ENCODE peak calls at places on chromosomes 5 and 9, in six cellular contexts. One of them, this sample, is unnamed. For H3K9me3, the result is how much of the 10 kb centered on the place peaks cover.

GRCh38 chr5:10600629-10601245 is 36.9 kb downstream of the ANKRD33B start:
- DNase-seq in astrocyte: peak
- DNase-seq in adipocyte: no peak
- DNase-seq in heart right ventricle: no peak
- DNase-seq in fibroblast of lung: peak
- DNase-seq in psoas muscle: no peak
- DNase-seq in this sample: no peak

GRCh38 chr5:52580921-52581320 is 206.8 kb upstream of the ITGA1 start:
- DNase-seq in adipocyte: no peak
- DNase-seq in heart right ventricle: no peak
- DNase-seq in astrocyte: peak
- DNase-seq in psoas muscle: no peak
- DNase-seq in fibroblast of lung: peak
- DNase-seq in this sample: no peak

GRCh38 chr5:7876867-7877266 is 7.9 kb downstream of the MTRR start:
- DNase-seq in fibroblast of lung: peak
- DNase-seq in heart right ventricle: no peak
- DNase-seq in adipocyte: peak
- DNase-seq in astrocyte: peak
- DNase-seq in psoas muscle: no peak
- DNase-seq in this sample: no peak

GRCh38 chr5:68423154-68423811 is 207.7 kb downstream of the PIK3R1 start:
- DNase-seq in heart right ventricle: no peak
- DNase-seq in fibroblast of lung: no peak
- DNase-seq in psoas muscle: no peak
- DNase-seq in astrocyte: no peak
- DNase-seq in adipocyte: no peak
- DNase-seq in this sample: no peak

GRCh38 chr9:114611516-114612271 is 603 bp downstream of the TMEM268 start:
- DNase-seq in fibroblast of lung: peak
- DNase-seq in astrocyte: peak
- DNase-seq in psoas muscle: peak
- DNase-seq in adipocyte: peak
- DNase-seq in heart right ventricle: peak
- DNase-seq in this sample: peak

GRCh38 chr5:2158767-2159166 is 276.0 kb upstream of the IRX4 start:
- DNase-seq in psoas muscle: no peak
- DNase-seq in astrocyte: no peak
- DNase-seq in heart right ventricle: no peak
- DNase-seq in adipocyte: no peak
- DNase-seq in fibroblast of lung: no peak
- DNase-seq in this sample: no peak

GRCh38 chr5:23614422-23614821 is 107.0 kb downstream of the PRDM9 start:
- DNase-seq in astrocyte: no peak
- DNase-seq in fibroblast of lung: no peak
- DNase-seq in adipocyte: no peak
- DNase-seq in psoas muscle: no peak
- DNase-seq in heart right ventricle: no peak
- DNase-seq in this sample: no peak

GRCh38 chr5:138109463-138110265 is 25.8 kb downstream of the WNT8A start:
- DNase-seq in astrocyte: peak
- DNase-seq in adipocyte: no peak
- DNase-seq in heart right ventricle: no peak
- DNase-seq in fibroblast of lung: peak
- DNase-seq in psoas muscle: no peak
- DNase-seq in this sample: no peak

GRCh38 chr5:177473461-177473991 is at the start of gene DBN1:
- DNase-seq in psoas muscle: peak
- DNase-seq in fibroblast of lung: peak
- DNase-seq in astrocyte: no peak
- DNase-seq in heart right ventricle: no peak
- DNase-seq in adipocyte: peak
- DNase-seq in this sample: peak

GRCh38 chr9:92035687-92036410 is 79.4 kb downstream of the SPTLC1 start:
- DNase-seq in adipocyte: peak
- DNase-seq in psoas muscle: no peak
- DNase-seq in heart right ventricle: peak
- DNase-seq in fibroblast of lung: no peak
- DNase-seq in astrocyte: no peak
- DNase-seq in this sample: peak

GRCh38 chr5:82942083-82942881 is 134.9 kb downstream of the TMEM167A start:
- DNase-seq in heart right ventricle: no peak
- DNase-seq in astrocyte: no peak
- DNase-seq in psoas muscle: no peak
- DNase-seq in fibroblast of lung: no peak
- DNase-seq in adipocyte: no peak
- DNase-seq in this sample: no peak

GRCh38 chr9:93680445-93681315 is 104.3 kb downstream of the PHF2 start:
- DNase-seq in adipocyte: no peak
- DNase-seq in fibroblast of lung: no peak
- DNase-seq in heart right ventricle: peak
- DNase-seq in astrocyte: no peak
- DNase-seq in psoas muscle: no peak
- DNase-seq in this sample: peak

GRCh38 chr9:135612437-135612836 is 26.9 kb downstream of the GLT6D1 start:
- DNase-seq in adipocyte: no peak
- DNase-seq in psoas muscle: no peak
- DNase-seq in astrocyte: no peak
- DNase-seq in fibroblast of lung: no peak
- DNase-seq in heart right ventricle: no peak
- DNase-seq in this sample: no peak

DNA sequence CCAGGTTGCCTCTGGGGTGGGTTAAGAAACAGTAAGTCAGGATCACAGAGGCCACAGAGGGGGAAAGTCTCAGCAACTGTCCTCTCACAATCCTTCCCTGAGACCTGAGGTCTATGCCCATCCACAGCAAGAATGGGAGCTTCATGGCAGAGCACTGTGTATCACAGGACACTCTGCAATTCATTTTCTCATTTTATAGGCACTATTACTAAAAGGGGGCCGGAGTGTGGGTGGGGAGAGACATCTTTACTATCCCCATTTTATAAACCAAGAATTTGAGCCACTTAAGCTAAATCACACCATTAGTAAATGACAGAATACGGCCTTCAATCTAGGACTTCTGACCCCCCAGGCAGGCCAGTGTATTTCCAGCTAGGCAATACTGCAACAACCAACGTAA is 79.9 kb downstream of the LHFPL2 start:
- DNase-seq in psoas muscle: no peak
- DNase-seq in adipocyte: no peak
- DNase-seq in astrocyte: no peak
- DNase-seq in fibroblast of lung: no peak
- DNase-seq in heart right ventricle: no peak
- DNase-seq in this sample: no peak
- H3K4me3 ChIP-seq in psoas muscle: no peak
- H3K4me3 ChIP-seq in adipocyte: no peak
- H3K4me3 ChIP-seq in astrocyte: no peak
- H3K4me3 ChIP-seq in fibroblast of lung: no peak
- H3K4me3 ChIP-seq in heart right ventricle: no peak
- H3K4me3 ChIP-seq in this sample: no peak

GRCh38 chr5:34544403-34544802 is 111.7 kb upstream of the RAI14 start:
- DNase-seq in adipocyte: no peak
- DNase-seq in astrocyte: no peak
- DNase-seq in psoas muscle: no peak
- DNase-seq in heart right ventricle: no peak
- DNase-seq in fibroblast of lung: no peak
- DNase-seq in this sample: no peak

GRCh38 chr5:34542818-34543217 is 113.3 kb upstream of the RAI14 start:
- DNase-seq in fibroblast of lung: no peak
- DNase-seq in heart right ventricle: no peak
- DNase-seq in psoas muscle: no peak
- DNase-seq in adipocyte: no peak
- DNase-seq in astrocyte: no peak
- DNase-seq in this sample: no peak

GRCh38 chr5:34541067-34541466 is 115.1 kb upstream of the RAI14 start:
- DNase-seq in adipocyte: no peak
- DNase-seq in fibroblast of lung: no peak
- DNase-seq in astrocyte: no peak
- DNase-seq in psoas muscle: no peak
- DNase-seq in heart right ventricle: no peak
- DNase-seq in this sample: no peak

GRCh38 chr5:34545164-34545563 is 111.0 kb upstream of the RAI14 start:
- DNase-seq in heart right ventricle: no peak
- DNase-seq in psoas muscle: no peak
- DNase-seq in astrocyte: no peak
- DNase-seq in adipocyte: no peak
- DNase-seq in fibroblast of lung: no peak
- DNase-seq in this sample: no peak

GRCh38 chr5:34543687-34544086 is 112.4 kb upstream of the RAI14 start:
- DNase-seq in adipocyte: no peak
- DNase-seq in heart right ventricle: no peak
- DNase-seq in fibroblast of lung: no peak
- DNase-seq in psoas muscle: no peak
- DNase-seq in astrocyte: no peak
- DNase-seq in this sample: no peak
- H3K9me3 ChIP-seq in adipocyte: under half
- H3K9me3 ChIP-seq in heart right ventricle: under half
- H3K9me3 ChIP-seq in fibroblast of lung: under half
- H3K9me3 ChIP-seq in psoas muscle: under half
- H3K9me3 ChIP-seq in astrocyte: under half
- H3K9me3 ChIP-seq in this sample: under half

GRCh38 chr9:127572961-127573727 is 38.9 kb upstream of the STXBP1 start:
- DNase-seq in adipocyte: peak
- DNase-seq in astrocyte: peak
- DNase-seq in heart right ventricle: no peak
- DNase-seq in fibroblast of lung: peak
- DNase-seq in psoas muscle: no peak
- DNase-seq in this sample: peak
- H3K4me3 ChIP-seq in adipocyte: no peak
- H3K4me3 ChIP-seq in astrocyte: no peak
- H3K4me3 ChIP-seq in heart right ventricle: no peak
- H3K4me3 ChIP-seq in fibroblast of lung: no peak
- H3K4me3 ChIP-seq in psoas muscle: no peak
- H3K4me3 ChIP-seq in this sample: no peak

GRCh38 chr5:141384471-141385267 is 2.1 kb downstream of the PCDHGA7 start:
- DNase-seq in heart right ventricle: no peak
- DNase-seq in psoas muscle: no peak
- DNase-seq in fibroblast of lung: no peak
- DNase-seq in adipocyte: no peak
- DNase-seq in astrocyte: no peak
- DNase-seq in this sample: no peak
- H3K9me3 ChIP-seq in heart right ventricle: half or more
- H3K9me3 ChIP-seq in psoas muscle: under half
- H3K9me3 ChIP-seq in fibroblast of lung: under half
- H3K9me3 ChIP-seq in adipocyte: under half
- H3K9me3 ChIP-seq in astrocyte: under half
- H3K9me3 ChIP-seq in this sample: under half

DNA sequence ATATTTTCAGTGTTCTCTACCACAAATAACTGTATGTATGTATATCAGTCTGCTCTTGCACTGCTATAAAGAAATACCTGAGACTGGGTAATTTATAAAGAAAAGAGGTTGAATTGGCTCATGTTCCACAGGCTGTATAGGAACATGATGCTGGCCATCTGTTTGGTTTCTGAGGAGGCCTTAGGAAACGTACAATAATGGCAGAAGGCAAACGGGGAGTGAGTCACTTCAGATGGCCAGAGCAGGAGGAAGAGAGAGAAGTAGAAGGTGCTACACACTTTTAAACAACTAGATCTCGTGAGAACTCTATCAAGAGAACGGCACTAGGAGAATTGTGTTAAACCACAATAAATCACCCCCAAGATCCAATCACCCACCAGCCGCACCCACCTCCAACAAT is 121.7 kb downstream of the ADAMTS6 start:
- DNase-seq in psoas muscle: no peak
- DNase-seq in adipocyte: no peak
- DNase-seq in heart right ventricle: no peak
- DNase-seq in fibroblast of lung: peak
- DNase-seq in astrocyte: no peak
- DNase-seq in this sample: no peak
- H3K4me3 ChIP-seq in psoas muscle: no peak
- H3K4me3 ChIP-seq in adipocyte: peak
- H3K4me3 ChIP-seq in heart right ventricle: no peak
- H3K4me3 ChIP-seq in fibroblast of lung: no peak
- H3K4me3 ChIP-seq in astrocyte: no peak
- H3K4me3 ChIP-seq in this sample: no peak

DNA sequence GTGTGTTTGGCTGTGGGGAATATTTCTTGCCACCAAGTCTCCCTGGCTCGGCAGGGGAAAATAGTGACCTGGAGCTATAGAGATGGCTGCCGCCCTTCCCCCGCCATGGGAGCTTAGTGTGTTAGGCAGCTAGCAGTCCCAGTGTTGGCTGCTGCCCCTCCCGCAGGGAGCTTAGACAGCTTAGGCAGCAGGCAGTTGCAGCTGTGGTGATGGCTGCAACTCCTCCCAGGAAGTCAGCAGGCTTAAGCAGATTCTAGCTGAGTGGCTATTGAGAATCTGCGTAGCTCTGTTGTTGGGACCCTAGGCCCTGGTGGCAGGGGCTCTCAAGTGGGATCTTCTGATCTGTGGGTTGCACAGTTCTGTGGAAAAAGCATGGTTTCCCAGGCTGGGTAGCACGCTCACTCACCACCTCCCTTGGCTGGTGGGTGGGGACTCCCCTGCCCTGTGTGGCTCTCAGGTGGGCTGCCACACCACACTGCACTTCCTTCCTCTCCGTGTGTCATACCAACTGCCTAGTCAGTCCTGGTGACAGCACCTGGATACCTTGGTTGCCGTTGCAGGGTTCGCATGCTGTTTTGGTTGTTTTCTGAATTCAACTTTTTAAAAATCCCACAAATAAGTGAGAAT is 9.3 kb downstream of the OR1N2 start:
- DNase-seq in adipocyte: no peak
- DNase-seq in psoas muscle: no peak
- DNase-seq in fibroblast of lung: no peak
- DNase-seq in heart right ventricle: no peak
- DNase-seq in astrocyte: no peak
- DNase-seq in this sample: peak
- H3K9me3 ChIP-seq in adipocyte: under half
- H3K9me3 ChIP-seq in psoas muscle: under half
- H3K9me3 ChIP-seq in fibroblast of lung: under half
- H3K9me3 ChIP-seq in heart right ventricle: under half
- H3K9me3 ChIP-seq in astrocyte: under half
- H3K9me3 ChIP-seq in this sample: under half

DNA sequence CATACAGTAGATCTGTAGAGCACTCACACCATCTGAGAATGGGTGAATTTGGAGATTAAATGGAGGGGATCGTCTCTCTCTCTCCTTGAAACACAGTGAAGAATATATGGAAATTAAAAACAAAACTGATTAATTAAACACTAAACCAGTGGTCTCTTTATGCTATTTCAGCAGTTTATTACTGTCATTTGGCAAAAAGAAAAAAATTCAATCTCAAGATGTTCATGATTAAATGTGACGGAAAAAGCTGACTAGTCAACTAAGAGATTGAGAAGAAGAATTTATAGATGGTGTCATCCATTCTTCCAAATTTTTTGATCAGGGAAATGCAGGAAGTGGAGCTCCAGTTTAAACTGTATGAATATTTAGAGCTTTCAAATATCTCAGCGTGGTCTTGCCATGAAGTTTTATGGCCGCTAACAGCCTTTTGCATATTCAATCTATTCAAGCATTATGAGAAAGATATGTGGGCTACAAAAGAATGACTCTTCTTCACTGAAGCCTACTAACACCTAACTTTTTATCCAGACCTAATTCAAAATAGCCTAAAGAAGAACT is 121.6 kb upstream of the DPYSL3 start:
- DNase-seq in astrocyte: no peak
- DNase-seq in fibroblast of lung: no peak
- DNase-seq in psoas muscle: no peak
- DNase-seq in heart right ventricle: no peak
- DNase-seq in adipocyte: no peak
- DNase-seq in this sample: no peak
- H3K4me3 ChIP-seq in astrocyte: no peak
- H3K4me3 ChIP-seq in fibroblast of lung: no peak
- H3K4me3 ChIP-seq in psoas muscle: no peak
- H3K4me3 ChIP-seq in heart right ventricle: no peak
- H3K4me3 ChIP-seq in adipocyte: no peak
- H3K4me3 ChIP-seq in this sample: no peak

This sample was measured in right cardiac atrium.